ENCODE peak calls at places on chromosomes 4 and X, in four cellular contexts. One of them, this sample, is unnamed.

GRCh38 chrX:13008189-13008533 is 33.3 kb downstream of the TMSB4X start:
- DNase-seq in lower leg skin: no peak
- DNase-seq in NB4: peak
- DNase-seq in choroid plexus epithelial cell: peak
- DNase-seq in this sample: no peak

GRCh38 chr4:93199492-93199891 is 629.1 kb upstream of the ATOH1 start:
- DNase-seq in lower leg skin: no peak
- DNase-seq in NB4: peak
- DNase-seq in choroid plexus epithelial cell: peak
- DNase-seq in this sample: no peak

GRCh38 chr4:156686120-156686519 is 285.5 kb downstream of the PDGFC start:
- DNase-seq in lower leg skin: no peak
- DNase-seq in NB4: no peak
- DNase-seq in choroid plexus epithelial cell: peak
- DNase-seq in this sample: no peak

GRCh38 chr4:143085224-143085623 is 99.5 kb upstream of the USP38 start:
- DNase-seq in lower leg skin: no peak
- DNase-seq in NB4: peak
- DNase-seq in choroid plexus epithelial cell: peak
- DNase-seq in this sample: no peak

GRCh38 chr4:22859318-22859717 is 166.6 kb downstream of the GBA3 start:
- DNase-seq in lower leg skin: no peak
- DNase-seq in NB4: no peak
- DNase-seq in choroid plexus epithelial cell: no peak
- DNase-seq in this sample: no peak

GRCh38 chrX:110208092-110208491 is 109.8 kb downstream of the AMMECR1 start:
- DNase-seq in lower leg skin: no peak
- DNase-seq in NB4: no peak
- DNase-seq in choroid plexus epithelial cell: no peak
- DNase-seq in this sample: no peak

GRCh38 chrX:103369479-103369878 is 6.9 kb upstream of the BEX3 start:
- DNase-seq in lower leg skin: no peak
- DNase-seq in NB4: no peak
- DNase-seq in choroid plexus epithelial cell: no peak
- DNase-seq in this sample: no peak

GRCh38 chr4:173398251-173398650 is 665 bp downstream of the SCRG1 start:
- DNase-seq in lower leg skin: no peak
- DNase-seq in NB4: no peak
- DNase-seq in choroid plexus epithelial cell: no peak
- DNase-seq in this sample: no peak

GRCh38 chrX:72305286-72306084 is at the start of gene CITED1:
- DNase-seq in lower leg skin: no peak
- DNase-seq in NB4: peak
- DNase-seq in choroid plexus epithelial cell: no peak
- DNase-seq in this sample: no peak

GRCh38 chr4:142875117-142875516 is 29.0 kb upstream of the INPP4B start:
- DNase-seq in lower leg skin: no peak
- DNase-seq in NB4: no peak
- DNase-seq in choroid plexus epithelial cell: no peak
- DNase-seq in this sample: no peak

GRCh38 chrX:16838202-16839066 is 31.7 kb downstream of the RBBP7 start:
- DNase-seq in lower leg skin: no peak
- DNase-seq in NB4: no peak
- DNase-seq in choroid plexus epithelial cell: peak
- DNase-seq in this sample: no peak

GRCh38 chr4:109592367-109592766 is 32.3 kb downstream of the MCUB start:
- DNase-seq in lower leg skin: no peak
- DNase-seq in NB4: no peak
- DNase-seq in choroid plexus epithelial cell: no peak
- DNase-seq in this sample: no peak

GRCh38 chrX:43756076-43756475 is 100.0 kb downstream of the MAOA start:
- DNase-seq in lower leg skin: no peak
- DNase-seq in NB4: no peak
- DNase-seq in choroid plexus epithelial cell: no peak
- DNase-seq in this sample: no peak

GRCh38 chr4:7823416-7823824 is 116.2 kb downstream of the AFAP1 start:
- DNase-seq in lower leg skin: peak
- DNase-seq in NB4: no peak
- DNase-seq in choroid plexus epithelial cell: no peak
- DNase-seq in this sample: no peak

GRCh38 chr4:93394488-93395185 is 433.9 kb upstream of the ATOH1 start:
- DNase-seq in lower leg skin: no peak
- DNase-seq in NB4: no peak
- DNase-seq in choroid plexus epithelial cell: peak
- DNase-seq in this sample: no peak

GRCh38 chr4:118967393-118967792 is 78.7 kb downstream of the SYNPO2 start:
- DNase-seq in lower leg skin: no peak
- DNase-seq in NB4: peak
- DNase-seq in choroid plexus epithelial cell: peak
- DNase-seq in this sample: no peak

GRCh38 chr4:172962564-172963353 is 205.9 kb upstream of the GALNT7 start:
- DNase-seq in lower leg skin: no peak
- DNase-seq in NB4: no peak
- DNase-seq in choroid plexus epithelial cell: peak
- DNase-seq in this sample: no peak

GRCh38 chr4:180296036-180296599 is 1947.1 kb upstream of the TENM3 start:
- DNase-seq in lower leg skin: no peak
- DNase-seq in NB4: no peak
- DNase-seq in choroid plexus epithelial cell: no peak
- DNase-seq in this sample: no peak

GRCh38 chr4:28686618-28687017 is 1826.0 kb downstream of the STIM2 start:
- DNase-seq in lower leg skin: no peak
- DNase-seq in NB4: peak
- DNase-seq in choroid plexus epithelial cell: peak
- DNase-seq in this sample: no peak

GRCh38 chr4:125432078-125432477 is 117.3 kb downstream of the FAT4 start:
- DNase-seq in lower leg skin: no peak
- DNase-seq in NB4: peak
- DNase-seq in choroid plexus epithelial cell: peak
- DNase-seq in this sample: no peak

GRCh38 chr4:3112979-3113469 is 38.5 kb downstream of the HTT start:
- DNase-seq in lower leg skin: no peak
- DNase-seq in NB4: no peak
- DNase-seq in choroid plexus epithelial cell: no peak
- DNase-seq in this sample: no peak

GRCh38 chrX:3184176-3184930 is 143.1 kb downstream of the ARSF start:
- DNase-seq in lower leg skin: no peak
- DNase-seq in NB4: no peak
- DNase-seq in choroid plexus epithelial cell: peak
- DNase-seq in this sample: no peak

GRCh38 chrX:108641589-108642272 is 94.6 kb downstream of the IRS4 start:
- DNase-seq in lower leg skin: no peak
- DNase-seq in NB4: no peak
- DNase-seq in choroid plexus epithelial cell: no peak
- DNase-seq in this sample: no peak

GRCh38 chr4:92776080-92776479 is 472.3 kb downstream of the GRID2 start:
- DNase-seq in lower leg skin: no peak
- DNase-seq in NB4: no peak
- DNase-seq in choroid plexus epithelial cell: no peak
- DNase-seq in this sample: no peak

GRCh38 chr4:147944670-147945260 is 212.9 kb downstream of the ARHGAP10 start:
- DNase-seq in lower leg skin: no peak
- DNase-seq in NB4: no peak
- DNase-seq in choroid plexus epithelial cell: no peak
- DNase-seq in this sample: no peak

GRCh38 chr4:165700855-165701254 is 172.2 kb upstream of the TLL1 start:
- DNase-seq in lower leg skin: no peak
- DNase-seq in NB4: no peak
- DNase-seq in choroid plexus epithelial cell: peak
- DNase-seq in this sample: no peak

GRCh38 chr4:147723316-147723715 is 8.6 kb upstream of the ARHGAP10 start:
- DNase-seq in lower leg skin: no peak
- DNase-seq in NB4: no peak
- DNase-seq in choroid plexus epithelial cell: no peak
- DNase-seq in this sample: no peak

GRCh38 chrX:131818297-131818936 is 204.7 kb upstream of the STK26 start:
- DNase-seq in lower leg skin: no peak
- DNase-seq in NB4: no peak
- DNase-seq in choroid plexus epithelial cell: no peak
- DNase-seq in this sample: no peak

GRCh38 chrX:150983526-150984163 is 510 bp downstream of the HMGB3 start:
- DNase-seq in lower leg skin: no peak
- DNase-seq in NB4: peak
- DNase-seq in choroid plexus epithelial cell: no peak
- DNase-seq in this sample: peak

GRCh38 chrX:149531599-149531998 is 9.2 kb upstream of the EOLA1 start:
- DNase-seq in lower leg skin: peak
- DNase-seq in NB4: peak
- DNase-seq in choroid plexus epithelial cell: no peak
- DNase-seq in this sample: no peak

GRCh38 chr4:72286185-72286584 is 254.4 kb downstream of the NPFFR2 start:
- DNase-seq in lower leg skin: no peak
- DNase-seq in NB4: peak
- DNase-seq in choroid plexus epithelial cell: peak
- DNase-seq in this sample: no peak

GRCh38 chrX:41923925-41924693 is 755 bp upstream of the CASK start:
- DNase-seq in lower leg skin: no peak
- DNase-seq in NB4: peak
- DNase-seq in choroid plexus epithelial cell: peak
- DNase-seq in this sample: peak

GRCh38 chrX:65598559-65599147 is 64.1 kb upstream of the LAS1L start:
- DNase-seq in lower leg skin: peak
- DNase-seq in NB4: peak
- DNase-seq in choroid plexus epithelial cell: no peak
- DNase-seq in this sample: no peak

GRCh38 chr4:189124149-189124758 is 816.4 kb upstream of the FRG1 start:
- DNase-seq in lower leg skin: no peak
- DNase-seq in NB4: peak
- DNase-seq in choroid plexus epithelial cell: peak
- DNase-seq in this sample: no peak

GRCh38 chr4:76028242-76028859 is 5.1 kb upstream of the CXCL10 start:
- DNase-seq in lower leg skin: no peak
- DNase-seq in NB4: no peak
- DNase-seq in choroid plexus epithelial cell: peak
- DNase-seq in this sample: peak
- H3K4me3 ChIP-seq in lower leg skin: no peak
- H3K4me3 ChIP-seq in NB4: no peak
- H3K4me3 ChIP-seq in choroid plexus epithelial cell: peak
- H3K4me3 ChIP-seq in this sample: peak

DNA sequence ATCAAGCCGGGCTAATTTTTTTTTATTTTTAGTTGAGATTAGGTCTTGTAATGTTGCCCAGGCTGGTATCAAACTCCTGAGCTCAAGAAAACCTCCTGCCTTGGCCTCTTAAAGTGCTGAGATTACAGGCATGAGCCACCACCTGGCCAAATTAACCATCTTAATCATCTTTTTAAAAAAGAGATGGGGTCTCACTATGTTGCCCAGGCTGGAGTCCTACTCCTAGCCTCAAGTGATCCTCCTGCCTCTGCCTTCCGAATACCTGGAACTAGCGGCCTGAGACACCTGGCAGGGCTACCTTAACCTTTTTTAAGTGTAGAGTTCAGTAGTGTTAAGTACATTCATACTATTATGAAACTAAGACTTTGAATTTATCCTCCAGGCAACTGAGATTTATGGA is 1.7 kb upstream of the RPS3A start:
- DNase-seq in lower leg skin: no peak
- DNase-seq in NB4: no peak
- DNase-seq in choroid plexus epithelial cell: no peak
- DNase-seq in this sample: no peak
- H3K4me3 ChIP-seq in lower leg skin: no peak
- H3K4me3 ChIP-seq in NB4: no peak
- H3K4me3 ChIP-seq in choroid plexus epithelial cell: no peak
- H3K4me3 ChIP-seq in this sample: no peak

GRCh38 chrX:54030329-54030728 is 13.9 kb downstream of the PHF8 start:
- DNase-seq in lower leg skin: no peak
- DNase-seq in NB4: no peak
- DNase-seq in choroid plexus epithelial cell: no peak
- DNase-seq in this sample: no peak
- H3K4me3 ChIP-seq in lower leg skin: no peak
- H3K4me3 ChIP-seq in NB4: no peak
- H3K4me3 ChIP-seq in choroid plexus epithelial cell: no peak
- H3K4me3 ChIP-seq in this sample: no peak

GRCh38 chr4:826508-827208 is 729 bp upstream of the CPLX1 start:
- DNase-seq in lower leg skin: no peak
- DNase-seq in NB4: no peak
- DNase-seq in choroid plexus epithelial cell: peak
- DNase-seq in this sample: no peak
- H3K4me3 ChIP-seq in lower leg skin: no peak
- H3K4me3 ChIP-seq in NB4: no peak
- H3K4me3 ChIP-seq in choroid plexus epithelial cell: peak
- H3K4me3 ChIP-seq in this sample: no peak

GRCh38 chrX:120087289-120088017 is 10.0 kb upstream of the RHOXF2B start:
- DNase-seq in lower leg skin: no peak
- DNase-seq in NB4: no peak
- DNase-seq in choroid plexus epithelial cell: no peak
- DNase-seq in this sample: no peak
- H3K4me3 ChIP-seq in lower leg skin: no peak
- H3K4me3 ChIP-seq in NB4: no peak
- H3K4me3 ChIP-seq in choroid plexus epithelial cell: no peak
- H3K4me3 ChIP-seq in this sample: no peak

GRCh38 chr4:70737409-70737808 is 15.6 kb downstream of the RUFY3 start:
- DNase-seq in lower leg skin: no peak
- DNase-seq in NB4: peak
- DNase-seq in choroid plexus epithelial cell: no peak
- DNase-seq in this sample: no peak
- H3K4me3 ChIP-seq in lower leg skin: no peak
- H3K4me3 ChIP-seq in NB4: no peak
- H3K4me3 ChIP-seq in choroid plexus epithelial cell: no peak
- H3K4me3 ChIP-seq in this sample: peak

GRCh38 chrX:77446840-77447239 is 349 bp upstream of the FGF16 start:
- DNase-seq in lower leg skin: no peak
- DNase-seq in NB4: no peak
- DNase-seq in choroid plexus epithelial cell: no peak
- DNase-seq in this sample: no peak

GRCh38 chrX:77450415-77450814 is 3.2 kb downstream of the FGF16 start:
- DNase-seq in lower leg skin: no peak
- DNase-seq in NB4: no peak
- DNase-seq in choroid plexus epithelial cell: no peak
- DNase-seq in this sample: no peak

GRCh38 chrX:77448170-77448569 is 981 bp downstream of the FGF16 start:
- DNase-seq in lower leg skin: no peak
- DNase-seq in NB4: no peak
- DNase-seq in choroid plexus epithelial cell: no peak
- DNase-seq in this sample: no peak

GRCh38 chrX:77446029-77446585 is 1.1 kb upstream of the FGF16 start:
- DNase-seq in lower leg skin: peak
- DNase-seq in NB4: peak
- DNase-seq in choroid plexus epithelial cell: no peak
- DNase-seq in this sample: no peak

GRCh38 chrX:77447339-77448149 is at the start of gene FGF16:
- DNase-seq in lower leg skin: no peak
- DNase-seq in NB4: no peak
- DNase-seq in choroid plexus epithelial cell: no peak
- DNase-seq in this sample: no peak
- H3K4me3 ChIP-seq in lower leg skin: no peak
- H3K4me3 ChIP-seq in NB4: peak
- H3K4me3 ChIP-seq in choroid plexus epithelial cell: peak
- H3K4me3 ChIP-seq in this sample: peak

This sample was measured in naive thymus-derived CD4-positive, alpha-beta T cell.